ENCODE peak calls at places on chromosomes 4 and X, in four cellular contexts. Y, H, A and S are unnamed samples.

GRCh38 chr4:172996571-172997216 is 171.9 kb upstream of the GALNT7 start:
- DNase-seq in A (no peak), Y (no peak), H (no peak), S (no peak)

GRCh38 chrX:144849141-144849540 is 398.2 kb upstream of the SPANXN1 start:
- DNase-seq in A (no peak), Y (no peak), H (no peak), S (no peak)

GRCh38 chr4:1014395-1015167 is 3.2 kb downstream of the FGFRL1 start:
- DNase-seq in A (no peak), H (no peak), Y (no peak), S (no peak)

GRCh38 chr4:145034727-145035211 is 63.2 kb downstream of the ANAPC10 start:
- DNase-seq in A (no peak), H (no peak), Y (no peak), S (no peak)

GRCh38 chr4:6052679-6053078 is 34.4 kb upstream of the C4orf50 start:
- DNase-seq in Y (no peak), H (no peak), A (no peak), S (no peak)

GRCh38 chr4:182449960-182450359 is 206.8 kb downstream of the TENM3 start:
- DNase-seq in A (no peak), Y (no peak), H (no peak), S (no peak)

GRCh38 chr4:26048378-26048882 is 134.4 kb downstream of the SMIM20 start:
- DNase-seq in Y (peak; percentile 87), H (no peak), A (peak; percentile 40), S (no peak)

GRCh38 chr4:15914291-15914690 is 24.2 kb downstream of the FGFBP1 start:
- DNase-seq in A (no peak), Y (no peak), H (no peak), S (no peak)

GRCh38 chr4:23388699-23389395 is 501.0 kb downstream of the PPARGC1A start:
- DNase-seq in A (no peak), Y (no peak), H (no peak), S (no peak)

GRCh38 chr4:113183032-113183573 is 133.7 kb downstream of the ANK2 start:
- DNase-seq in A (no peak), Y (no peak), H (no peak), S (no peak)

GRCh38 chrX:66144258-66144657 is 19.8 kb upstream of the HEPH start:
- DNase-seq in A (no peak), Y (no peak), H (no peak), S (no peak)

GRCh38 chr4:152063301-152064235 is 302.8 kb upstream of the GATB start:
- DNase-seq in A (peak; percentile 54), H (peak; percentile 53), Y (no peak), S (no peak)

GRCh38 chr4:86970447-86971354 is 35.9 kb downstream of the AFF1 start:
- DNase-seq in A (no peak), Y (no peak), H (no peak), S (no peak)

GRCh38 chr4:76879731-76880364 is 18.1 kb downstream of the SOWAHB start:
- DNase-seq in Y (no peak), H (no peak), A (no peak), S (no peak)

GRCh38 chrX:80808854-80809493 is 703 bp downstream of the BRWD3 start:
- DNase-seq in A (peak; percentile 41), Y (peak; percentile 64), H (peak; percentile 57), S (no peak)

GRCh38 chr4:15037923-15038541 is 35.8 kb downstream of the CPEB2 start:
- DNase-seq in A (no peak), Y (no peak), H (no peak), S (no peak)

GRCh38 chr4:6064383-6064782 is 46.2 kb upstream of the C4orf50 start:
- DNase-seq in Y (no peak), H (no peak), A (no peak), S (no peak)

GRCh38 chr4:53576676-53577372 is 14.5 kb downstream of the LNX1 start:
- DNase-seq in H (no peak), A (peak; percentile 57), Y (no peak), S (no peak)

GRCh38 chr4:54226399-54227260 is 2.5 kb upstream of the PDGFRA start:
- DNase-seq in A (peak; percentile 45), H (peak; percentile 52), Y (peak; percentile 84), S (no peak)

GRCh38 chrX:53047228-53047627 is 1.4 kb upstream of the GPR173 start:
- DNase-seq in Y (no peak), H (no peak), A (no peak), S (no peak)

GRCh38 chrX:139113682-139114081 is 402.2 kb upstream of the FGF13 start:
- DNase-seq in H (no peak), A (no peak), Y (no peak), S (peak; percentile 44)

GRCh38 chrX:135974279-135974856 is 580 bp upstream of the MMGT1 start:
- DNase-seq in Y (peak; percentile 85), A (peak; percentile 72), H (peak; percentile 79), S (no peak)

GRCh38 chr4:168839758-168840385 is 170.2 kb downstream of the CBR4 start:
- DNase-seq in H (no peak), A (no peak), Y (no peak), S (no peak)

GRCh38 chr4:5463936-5464650 is 244.3 kb downstream of the EVC2 start:
- DNase-seq in H (no peak), A (no peak), Y (peak; percentile 51), S (no peak)

GRCh38 chr4:16859031-16859430 is 39.4 kb downstream of the LDB2 start:
- DNase-seq in Y (no peak), A (no peak), H (no peak), S (no peak)

GRCh38 chrX:32867781-32868523 is 343.4 kb downstream of the DMD start:
- DNase-seq in H (no peak), Y (no peak), A (no peak), S (no peak)

GRCh38 chr4:183097251-183098079 is 1.6 kb upstream of the WWC2 start:
- DNase-seq in Y (peak; percentile 65), H (no peak), A (peak; percentile 22), S (no peak)

GRCh38 chrX:85903692-85904471 is 143.5 kb downstream of the CHM start:
- DNase-seq in A (no peak), H (no peak), Y (no peak), S (no peak)

GRCh38 chrX:31550169-31550568 is 478.3 kb upstream of the FTHL17 start:
- DNase-seq in A (no peak), H (no peak), Y (no peak), S (no peak)

GRCh38 chr4:65190780-65191179 is 479.5 kb downstream of the EPHA5 start:
- DNase-seq in A (no peak), H (no peak), Y (no peak), S (no peak)

GRCh38 chr4:143654571-143654970 is 45.9 kb downstream of the FREM3 start:
- DNase-seq in A (no peak), H (no peak), Y (no peak), S (no peak)

GRCh38 chr4:7581477-7581876 is 146.7 kb upstream of the PSAPL1 start:
- DNase-seq in A (no peak), H (no peak), Y (no peak), S (no peak)

GRCh38 chr4:10074767-10075105 is 41.9 kb downstream of the WDR1 start:
- DNase-seq in H (no peak), Y (peak; percentile 61), A (no peak), S (no peak)
- TF ChIP-seq CTCF in H (peak; percentile 9), Y (peak; percentile 25), A (no peak), S (peak; percentile 60)

GRCh38 chrX:39605866-39606265 is 491.9 kb downstream of the BCOR start:
- DNase-seq in Y (no peak), A (no peak), H (no peak), S (no peak)
- TF ChIP-seq CTCF in Y (no peak), A (no peak), H (no peak), S (no peak)

DNA sequence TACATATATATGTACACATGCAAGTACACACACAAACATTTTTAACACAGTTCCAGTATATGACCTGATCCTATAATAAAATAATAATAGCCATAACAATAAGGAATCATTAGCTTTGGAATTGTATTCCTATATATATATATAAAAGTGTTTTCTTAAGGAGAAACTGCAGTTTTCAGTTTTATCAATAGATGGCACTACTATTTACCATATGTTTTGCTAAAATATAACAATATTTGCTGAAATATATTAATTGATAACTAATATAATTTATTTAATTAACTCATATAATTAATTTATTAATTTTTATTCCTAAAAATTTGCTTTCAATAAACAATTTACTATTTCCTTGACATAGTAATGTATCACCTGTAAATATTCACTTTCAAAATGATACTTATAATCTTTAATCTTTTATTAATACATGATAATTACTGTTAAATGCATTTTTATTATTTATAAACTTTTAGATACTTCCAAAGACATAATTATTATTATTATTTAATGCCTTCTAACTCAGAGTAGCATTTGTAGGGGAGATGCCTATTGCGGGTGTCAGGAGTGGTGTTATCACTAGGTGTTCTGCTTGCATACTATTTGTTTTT is 599.5 kb downstream of the FSTL5 start:
- DNase-seq in A (no peak), H (no peak), Y (no peak), S (no peak)
- TF ChIP-seq CTCF in A (no peak), H (peak; percentile 8), Y (no peak), S (peak; percentile 69)

GRCh38 chrX:124127496-124127895 is 166.0 kb downstream of the STAG2 start:
- DNase-seq in Y (no peak), H (no peak), A (no peak), S (no peak)
- TF ChIP-seq CTCF in Y (no peak), H (no peak), A (no peak), S (no peak)

GRCh38 chr4:110172972-110173371 is 25.4 kb downstream of the ELOVL6 start:
- DNase-seq in A (peak; percentile 67), Y (no peak), H (no peak), S (no peak)

GRCh38 chr4:110171981-110172380 is 26.4 kb downstream of the ELOVL6 start:
- DNase-seq in Y (no peak), A (no peak), H (no peak), S (no peak)

GRCh38 chr4:110165382-110166285 is 32.8 kb downstream of the ELOVL6 start:
- DNase-seq in Y (no peak), H (no peak), A (peak; percentile 48), S (no peak)

GRCh38 chr4:110175634-110176033 is 22.8 kb downstream of the ELOVL6 start:
- DNase-seq in H (no peak), Y (no peak), A (no peak), S (no peak)

GRCh38 chr4:110170861-110171260 is 27.6 kb downstream of the ELOVL6 start:
- DNase-seq in Y (no peak), H (no peak), A (no peak), S (no peak)
- TF ChIP-seq CTCF in Y (no peak), H (no peak), A (no peak), S (no peak)

DNA sequence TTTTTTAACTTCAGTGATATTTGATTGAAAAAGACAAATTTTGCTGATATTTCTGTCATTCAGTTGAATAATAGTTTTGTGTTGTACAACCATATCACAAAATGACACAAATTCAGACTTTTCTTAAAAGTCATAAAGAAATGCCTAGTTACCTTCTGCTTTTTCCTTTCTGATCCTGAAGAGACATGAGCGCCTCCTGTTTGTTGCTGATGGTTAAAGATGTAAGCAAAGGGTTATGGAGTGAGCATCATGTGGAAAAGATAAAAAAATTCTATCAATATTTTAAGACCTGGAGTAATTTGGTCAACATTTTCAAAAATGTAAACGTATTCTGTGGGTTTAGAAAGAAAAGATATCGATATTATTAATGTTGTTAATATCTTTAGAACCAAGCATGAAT is 669.9 kb upstream of the NR3C2 start:
- DNase-seq in Y (no peak), A (no peak), H (no peak), S (no peak)
- TF ChIP-seq CTCF in Y (no peak), A (no peak), H (no peak), S (no peak)